ENCODE peak calls at places on chromosome 17, in six cellular contexts. Z, P, F, J, B and Y are unnamed samples.

GRCh38 chr17:10532026-10532425 is 13.7 kb upstream of the MYH1 start:
- DNase-seq in J (no peak), B (no peak), Z (no peak), F (no peak), P (no peak), Y (no peak)

GRCh38 chr17:9144502-9145233 is 123.4 kb downstream of the NTN1 start:
- DNase-seq in F (no peak), J (no peak), B (no peak), Z (no peak), P (peak), Y (no peak)

GRCh38 chr17:68310141-68310540 is 18.8 kb downstream of the ARSG start:
- DNase-seq in F (no peak), B (no peak), J (no peak), P (no peak), Z (peak), Y (no peak)

GRCh38 chr17:49742256-49742655 is 21.7 kb downstream of the FAM117A start:
- DNase-seq in P (no peak), J (no peak), F (peak), B (no peak), Z (no peak), Y (no peak)

GRCh38 chr17:77394540-77395295 is 253.9 kb downstream of the SEC14L1 start:
- DNase-seq in Z (no peak), J (no peak), F (no peak), B (no peak), P (no peak), Y (no peak)

GRCh38 chr17:40541060-40541872 is 24.0 kb downstream of the CCR7 start:
- DNase-seq in P (no peak), J (no peak), F (no peak), B (no peak), Z (no peak), Y (no peak)

GRCh38 chr17:8187517-8188407 is 2.2 kb downstream of the BORCS6 start:
- DNase-seq in F (peak), J (peak), P (peak), Z (peak), B (peak), Y (peak)

GRCh38 chr17:68182016-68182315 is 65.9 kb upstream of the AMZ2 start:
- DNase-seq in P (no peak), B (no peak), J (no peak), Z (no peak), F (no peak), Y (no peak)

GRCh38 chr17:66952031-66952524 is 12.4 kb upstream of the CACNG4 start:
- DNase-seq in J (peak), P (peak), Z (peak), B (no peak), F (peak), Y (peak)

GRCh38 chr17:41844971-41845370 is 7.3 kb downstream of the KLHL10 start:
- DNase-seq in B (no peak), J (no peak), P (no peak), Z (no peak), F (peak), Y (no peak)

GRCh38 chr17:80528521-80528920 is 16.1 kb upstream of the RPTOR start:
- DNase-seq in Z (no peak), P (no peak), B (no peak), F (no peak), J (no peak), Y (no peak)

GRCh38 chr17:9217151-9218067 is 196.1 kb downstream of the NTN1 start:
- DNase-seq in P (peak), F (peak), J (no peak), B (no peak), Z (peak), Y (no peak)

GRCh38 chr17:70080541-70081347 is 5.7 kb downstream of the KCNJ16 start:
- DNase-seq in F (peak), J (no peak), B (no peak), P (no peak), Z (no peak), Y (no peak)

DNA sequence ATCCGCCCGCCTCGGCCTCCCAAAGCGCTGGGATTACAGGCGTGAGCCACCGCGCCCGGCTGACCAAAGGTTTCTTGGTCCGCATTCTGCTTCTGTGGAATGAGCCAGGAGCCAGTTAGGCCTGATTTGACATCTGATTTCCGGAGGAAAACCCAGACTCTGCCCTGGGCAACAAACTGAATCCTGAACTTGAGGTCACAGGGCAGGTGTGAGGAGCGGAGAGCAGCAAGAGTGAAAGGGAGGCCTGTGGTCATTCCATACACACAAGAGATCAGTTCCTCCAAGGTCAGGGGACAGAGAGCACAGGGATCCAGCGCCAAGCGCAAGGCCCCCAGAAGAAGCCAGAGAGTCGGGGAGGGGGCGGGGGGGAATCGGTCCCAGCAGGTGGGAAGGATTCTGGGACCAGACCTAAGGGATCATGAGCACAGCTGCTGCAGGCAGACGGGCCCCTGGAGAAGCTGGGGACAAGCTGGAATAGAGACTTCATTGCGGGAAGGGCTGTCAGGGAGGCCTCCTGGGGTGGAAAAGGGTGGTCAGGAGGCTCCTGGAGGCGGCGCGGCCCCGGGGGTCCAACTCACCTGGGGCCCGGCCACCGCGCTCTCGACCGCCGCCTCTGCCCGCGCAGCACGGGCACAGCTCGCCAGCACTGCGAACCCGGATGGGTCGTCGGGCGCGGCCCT is 436 bp downstream of the SHPK start:
- DNase-seq in P (peak), J (no peak), Z (no peak), F (no peak), B (peak), Y (no peak)
- H3K18ac ChIP-seq in P (peak), J (peak), Z (peak), F (no peak), B (peak), Y (no peak)

DNA sequence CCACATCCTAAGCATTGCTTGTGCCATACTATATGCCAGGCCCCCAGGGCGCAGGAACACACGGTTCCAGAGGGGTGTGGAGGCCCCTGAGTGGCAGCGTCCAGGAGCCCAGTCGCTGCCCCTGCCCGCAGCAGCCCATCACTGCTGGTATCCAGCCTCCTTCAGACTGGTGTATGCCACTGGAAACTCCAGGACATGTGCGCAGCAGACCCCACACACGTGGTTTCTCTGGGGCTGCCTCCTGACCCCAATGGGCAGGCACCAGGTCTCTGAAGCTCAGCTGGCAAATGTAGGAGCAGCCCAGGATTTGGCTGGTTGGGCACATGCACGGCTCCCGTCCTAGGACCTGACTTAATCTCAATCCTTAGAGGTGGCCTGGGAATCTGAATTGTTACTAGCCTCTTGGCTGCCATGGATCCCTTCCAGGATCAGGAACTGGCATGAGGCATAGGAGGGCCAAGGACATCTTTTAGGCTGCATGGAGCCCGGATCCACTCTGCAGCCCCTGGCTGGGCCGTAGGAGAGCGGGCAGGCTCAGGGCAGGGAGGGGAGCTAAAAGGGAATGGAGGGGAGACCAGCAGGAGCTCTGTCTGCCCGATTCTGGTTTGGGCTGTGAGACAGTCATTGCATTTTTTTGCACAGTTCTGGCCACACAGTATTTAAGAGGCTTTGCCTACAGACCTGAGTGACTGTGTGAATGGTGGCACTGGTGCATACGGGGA is 62.3 kb downstream of the RAI1 start:
- DNase-seq in P (no peak), B (no peak), J (no peak), Z (no peak), F (no peak), Y (no peak)
- H2BK15ac ChIP-seq in P (no peak), B (no peak), J (peak), Z (no peak), F (no peak), Y (no peak)

GRCh38 chr17:43581130-43581529 is 35.0 kb upstream of the ETV4 start:
- DNase-seq in B (no peak), P (no peak), J (no peak), Z (no peak), F (no peak), Y (no peak)

GRCh38 chr17:43576563-43577229 is 30.6 kb upstream of the ETV4 start:
- DNase-seq in J (peak), F (peak), Z (peak), P (peak), B (peak), Y (peak)

GRCh38 chr17:43578352-43578698 is 32.2 kb upstream of the ETV4 start:
- DNase-seq in F (no peak), P (no peak), B (no peak), J (no peak), Z (no peak), Y (no peak)

GRCh38 chr17:43579570-43580140 is 33.5 kb upstream of the ETV4 start:
- DNase-seq in J (no peak), B (no peak), P (no peak), Z (peak), F (peak), Y (no peak)

GRCh38 chr17:43578699-43579569 is 32.8 kb upstream of the ETV4 start:
- DNase-seq in Z (peak), B (no peak), J (no peak), F (peak), P (no peak), Y (peak)
- H3K4ac ChIP-seq in Z (peak), B (no peak), J (no peak), F (peak), P (no peak), Y (no peak)

GRCh38 chr17:32445075-32445427 is 741 bp downstream of the PSMD11 start:
- DNase-seq in B (no peak), P (peak), F (peak), Z (peak), J (no peak), Y (peak)
- H3K18ac ChIP-seq in B (no peak), P (peak), F (no peak), Z (peak), J (no peak), Y (no peak)

DNA sequence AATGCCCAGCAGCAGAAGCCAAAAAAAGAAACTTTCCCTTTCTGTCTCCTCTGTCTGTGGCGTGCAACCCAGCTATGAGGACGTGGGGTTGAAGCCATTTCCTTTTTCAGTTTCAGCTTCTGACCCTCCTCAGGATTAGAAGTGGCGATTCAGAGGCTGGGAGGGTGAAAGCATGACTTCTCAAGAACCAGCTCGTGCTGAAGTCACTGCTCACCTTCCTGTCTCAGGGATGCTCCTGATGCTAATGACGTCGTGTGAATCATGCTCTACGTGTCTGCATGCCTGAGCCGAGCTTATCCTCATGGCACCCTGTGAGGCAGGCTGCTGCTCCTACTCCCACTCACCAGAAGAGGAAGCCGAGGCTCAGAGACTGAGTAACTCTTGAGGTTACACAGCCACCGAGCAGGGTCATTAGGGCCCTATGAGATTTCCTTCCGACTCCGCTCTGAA is 5.7 kb upstream of the LPO start:
- DNase-seq in F (peak), J (no peak), B (no peak), P (peak), Z (peak), Y (peak)
- H2BK15ac ChIP-seq in F (no peak), J (no peak), B (no peak), P (no peak), Z (no peak), Y (no peak)

DNA sequence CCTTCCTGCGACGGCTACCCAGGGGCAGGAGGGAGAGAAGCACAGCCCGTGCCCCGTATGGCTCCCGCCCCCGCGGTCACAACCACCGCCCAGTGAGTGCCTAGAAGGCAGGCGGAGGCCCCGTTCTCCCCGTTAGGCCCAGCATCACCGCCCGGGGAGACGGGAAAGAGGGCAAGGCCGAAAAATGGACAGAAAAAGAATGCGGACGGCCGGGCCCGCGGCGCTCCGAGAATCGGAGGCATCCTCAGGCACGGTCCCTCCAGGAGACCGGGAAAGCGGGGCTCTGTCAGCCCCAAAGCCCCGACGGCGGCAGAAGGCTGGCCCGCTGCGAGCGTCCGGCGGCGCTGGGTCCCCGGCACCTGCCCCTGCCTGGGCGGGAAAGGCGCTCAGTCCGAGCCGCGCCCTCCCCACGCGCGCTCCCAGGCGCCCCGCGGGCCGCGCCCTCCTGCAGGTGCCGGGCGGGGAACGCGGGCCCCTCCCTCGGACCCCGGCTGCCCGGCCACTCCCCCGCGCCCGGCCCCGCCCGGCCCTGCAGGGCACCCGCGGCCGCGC is 407 bp downstream of the MCRIP1 start:
- DNase-seq in P (no peak), F (no peak), Z (peak), B (no peak), J (no peak), Y (no peak)
- H3K4ac ChIP-seq in P (peak), F (peak), Z (peak), B (peak), J (no peak), Y (no peak)